ENCODE peak calls at places on chromosome 1, in nine cellular contexts. L is adrenal gland, V is SK-N-SH, K is foreskin fibroblast, Q is prostate gland, N is epithelial cell of esophagus, W is esophagus muscularis mucosa, C is fibroblast of pulmonary artery, E is upper lobe of right lung. H is an unnamed sample.

GRCh38 chr1:214259353-214259982 is 21.5 kb upstream of the SMYD2 start:
- DNase-seq in E (no peak), W (no peak), K (no peak), C (no peak), N (peak; percentile 46), V (no peak), Q (no peak), L (no peak), H (no peak)

GRCh38 chr1:67418839-67419586 is 11.2 kb downstream of the SERBP1 start:
- DNase-seq in V (no peak), N (no peak), W (no peak), C (no peak), L (no peak), Q (no peak), E (no peak), K (no peak), H (no peak)

GRCh38 chr1:204716687-204717086 is 31.1 kb upstream of the LRRN2 start:
- DNase-seq in Q (no peak), L (no peak), N (no peak), W (no peak), K (no peak), E (no peak), C (no peak), V (no peak), H (no peak)

GRCh38 chr1:205448540-205449253 is 7.1 kb downstream of the BLACAT1 start:
- DNase-seq in W (no peak), K (no peak), E (no peak), C (no peak), N (peak; percentile 48), L (no peak), Q (no peak), V (no peak), H (no peak)

GRCh38 chr1:174877208-174877673 is 122.5 kb upstream of the CACYBP start:
- DNase-seq in C (no peak), W (no peak), K (no peak), E (no peak), V (no peak), Q (no peak), N (no peak), L (no peak), H (no peak)

GRCh38 chr1:211764701-211765100 is 65.9 kb downstream of the LPGAT1 start:
- DNase-seq in E (no peak), W (no peak), L (no peak), V (no peak), K (no peak), N (no peak), Q (no peak), C (no peak), H (no peak)

GRCh38 chr1:36295390-36295789 is 10.8 kb upstream of the SH3D21 start:
- DNase-seq in N (no peak), Q (no peak), E (no peak), K (no peak), L (no peak), C (no peak), V (no peak), W (no peak), H (no peak)

GRCh38 chr1:31013187-31013864 is 52.2 kb downstream of the PUM1 start:
- DNase-seq in V (no peak), K (peak; percentile 14), L (no peak), W (no peak), N (peak; percentile 77), E (no peak), C (peak; percentile 45), Q (no peak), H (no peak)

GRCh38 chr1:73635021-73635420 is 563.0 kb downstream of the LRRIQ3 start:
- DNase-seq in E (no peak), N (peak; percentile 26), K (no peak), Q (no peak), V (no peak), L (no peak), C (no peak), W (no peak), H (no peak)

GRCh38 chr1:213284626-213285025 is 233.6 kb downstream of the RPS6KC1 start:
- DNase-seq in E (no peak), K (peak; percentile 10), W (no peak), C (peak; percentile 28), L (no peak), N (no peak), V (no peak), Q (no peak), H (peak; percentile 57)

GRCh38 chr1:229238674-229239415 is 32.1 kb upstream of the RAB4A start:
- DNase-seq in Q (peak; percentile 54), N (peak; percentile 65), V (no peak), L (no peak), C (no peak), K (no peak), E (no peak), W (no peak), H (no peak)

GRCh38 chr1:51240096-51240495 is 4.0 kb downstream of the RNF11 start:
- DNase-seq in C (no peak), V (no peak), N (no peak), L (no peak), K (no peak), Q (no peak), E (no peak), W (no peak), H (no peak)

GRCh38 chr1:3707298-3707938 is 44.8 kb upstream of the CCDC27 start:
- DNase-seq in K (no peak), W (no peak), E (no peak), V (no peak), N (peak; percentile 60), L (no peak), Q (peak; percentile 62), C (no peak), H (no peak)

GRCh38 chr1:229171934-229172333 is 99.0 kb upstream of the RAB4A start:
- DNase-seq in N (no peak), E (no peak), W (no peak), K (no peak), Q (peak; percentile 57), L (no peak), C (no peak), V (no peak), H (no peak)

GRCh38 chr1:22611530-22611947 is 24.9 kb upstream of the C1QA start:
- DNase-seq in E (no peak), N (peak; percentile 75), C (peak; percentile 76), K (peak; percentile 42), L (peak; percentile 50), W (no peak), Q (no peak), V (no peak), H (peak; percentile 37)

GRCh38 chr1:34709547-34709946 is 45.3 kb upstream of the GJB5 start:
- DNase-seq in N (peak; percentile 29), K (no peak), L (no peak), E (no peak), Q (no peak), V (no peak), C (peak; percentile 1), W (no peak), H (no peak)

GRCh38 chr1:109782514-109782913 is 18.8 kb upstream of the EPS8L3 start:
- DNase-seq in C (no peak), L (no peak), W (no peak), K (no peak), E (no peak), Q (no peak), V (no peak), N (no peak), H (peak; percentile 69)

DNA sequence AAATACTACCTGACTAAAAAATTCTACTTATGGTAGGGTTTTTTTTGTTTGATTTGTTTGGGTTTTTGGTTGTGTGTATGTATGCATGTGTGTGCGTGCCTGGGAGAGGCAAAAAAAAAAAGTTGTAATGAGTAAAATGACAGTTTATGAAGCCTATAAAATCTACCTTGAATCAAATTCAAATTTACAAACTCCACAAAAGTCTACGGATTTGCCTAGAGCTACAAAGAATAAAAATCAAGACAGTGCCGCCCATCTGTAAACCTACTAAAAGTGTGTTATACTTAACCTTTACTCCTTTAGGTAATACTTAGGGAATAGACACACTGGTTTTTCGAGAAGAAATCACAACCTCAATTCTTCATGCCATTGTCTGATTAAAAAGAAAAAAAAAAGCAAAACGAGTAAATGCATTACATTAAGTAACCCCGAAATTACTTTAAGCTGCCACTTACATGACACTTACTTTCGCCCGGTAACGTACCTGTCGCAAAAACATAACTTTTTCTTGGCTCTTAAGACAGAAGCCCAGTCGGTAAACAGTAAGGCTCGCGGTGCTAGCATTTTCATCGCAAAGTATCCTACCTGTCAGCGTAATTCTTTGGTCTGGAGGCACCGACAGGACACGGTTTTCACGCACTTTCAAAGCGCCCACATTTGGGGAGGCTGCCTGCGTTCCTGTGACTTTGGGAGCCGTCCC is 999 bp downstream of the SYDE2 start:
- DNase-seq in C (no peak), N (peak; percentile 36), Q (peak; percentile 20), W (no peak), K (no peak), V (no peak), E (no peak), L (no peak), H (no peak)
- H3K4me3 ChIP-seq in C (peak overlapping the region; percentile 70), N (peak overlapping the region; percentile 76), Q (peak overlapping the region; percentile 97), W (peak overlapping the region; percentile 96), K (peak overlapping the region; percentile 77), V (no peak overlapping the region), E (peak overlapping the region; percentile 84), L (peak overlapping the region; percentile 28), H (peak overlapping the region; percentile 80)

GRCh38 chr1:20552728-20553571 is 577 bp downstream of the FAM43B start:
- DNase-seq in V (peak; percentile 75), L (peak; percentile 67), N (peak; percentile 46), C (peak; percentile 18), E (no peak), K (peak; percentile 18), Q (no peak), W (no peak), H (peak; percentile 33)
- H3K4me3 ChIP-seq in V (peak overlapping the region; percentile 36), L (peak overlapping the region; percentile 38), N (no peak overlapping the region), C (peak overlapping the region; percentile 17), E (peak overlapping the region; percentile 28), K (peak overlapping the region; percentile 25), Q (peak overlapping the region; percentile 8), W (peak overlapping the region; percentile 49), H (peak overlapping the region; percentile 28)

GRCh38 chr1:200849430-200849829 is 23.4 kb upstream of the GPR25 start:
- DNase-seq in L (no peak), E (no peak), Q (no peak), C (no peak), V (no peak), K (no peak), W (no peak), N (no peak), H (no peak)
- H3K4me3 ChIP-seq in L (no peak overlapping the region), E (no peak overlapping the region), Q (no peak overlapping the region), C (no peak overlapping the region), V (no peak overlapping the region), K (no peak overlapping the region), W (no peak overlapping the region), N (no peak overlapping the region), H (no peak overlapping the region)

GRCh38 chr1:178371999-178372398 is 124.8 kb downstream of the CLEC20A start:
- DNase-seq in K (no peak), E (no peak), L (no peak), V (no peak), W (no peak), N (no peak), Q (no peak), C (no peak), H (no peak)

GRCh38 chr1:178367151-178367550 is 129.6 kb downstream of the CLEC20A start:
- DNase-seq in K (no peak), N (no peak), V (no peak), L (no peak), C (no peak), E (no peak), W (no peak), Q (no peak), H (no peak)

GRCh38 chr1:178376008-178376407 is 120.8 kb downstream of the CLEC20A start:
- DNase-seq in Q (no peak), E (no peak), W (no peak), N (no peak), L (no peak), C (no peak), K (no peak), V (no peak), H (no peak)

GRCh38 chr1:178374016-178374415 is 122.7 kb downstream of the CLEC20A start:
- DNase-seq in V (no peak), Q (no peak), L (no peak), W (no peak), N (peak; percentile 58), C (no peak), E (no peak), K (no peak), H (peak; percentile 32)

GRCh38 chr1:178371236-178371635 is 125.5 kb downstream of the CLEC20A start:
- DNase-seq in N (no peak), Q (no peak), E (no peak), V (no peak), L (no peak), W (no peak), K (peak; percentile 18), C (peak; percentile 40), H (peak; percentile 70)
- H3K4me3 ChIP-seq in N (no peak overlapping the region), Q (no peak overlapping the region), E (no peak overlapping the region), V (no peak overlapping the region), L (no peak overlapping the region), W (peak overlapping the region; percentile 39), K (peak overlapping the region; percentile 25), C (peak overlapping the region; percentile 52), H (peak overlapping the region; percentile 50)

H was measured in astrocyte.